ENCODE peak calls at places on chromosomes 2 and 18, in four cellular contexts. D is PC-3, C is retinal pigment epithelial cell, P is HFF-Myc. U is an unnamed sample.

GRCh38 chr18:533995-534601 is 33.6 kb upstream of the COLEC12 start:
- DNase-seq in D (no peak), C (no peak), P (no peak), U (no peak)

GRCh38 chr2:143481728-143482127 is 352.5 kb downstream of the ARHGAP15 start:
- DNase-seq in D (no peak), C (no peak), P (no peak), U (no peak)

GRCh38 chr2:139805378-139805777 is 1025.2 kb upstream of the NXPH2 start:
- DNase-seq in D (no peak), C (no peak), P (no peak), U (no peak)

GRCh38 chr2:230941202-230942180 is 16.4 kb upstream of the GPR55 start:
- DNase-seq in D (no peak), C (no peak), P (no peak), U (no peak)

GRCh38 chr18:59087391-59087790 is 52.3 kb upstream of the SEC11C start:
- DNase-seq in D (no peak), C (no peak), P (no peak), U (no peak)

GRCh38 chr2:113012436-113013335 is 7.4 kb downstream of the IL36A start:
- DNase-seq in D (peak), C (peak), P (no peak), U (no peak)

GRCh38 chr2:237702439-237703397 is 75.3 kb downstream of the LRRFIP1 start:
- DNase-seq in D (no peak), C (no peak), P (no peak), U (no peak)

GRCh38 chr2:144848404-144848803 is 328.5 kb upstream of the ZEB2 start:
- DNase-seq in D (no peak), C (no peak), P (no peak), U (no peak)

GRCh38 chr2:172288603-172289002 is 138.8 kb upstream of the ITGA6 start:
- DNase-seq in D (peak), C (no peak), P (no peak), U (no peak)

GRCh38 chr18:11752116-11752911 is 63.2 kb downstream of the GNAL start:
- DNase-seq in D (peak), C (peak), P (no peak), U (no peak)

GRCh38 chr18:23740105-23740830 is 51.0 kb downstream of the LAMA3 start:
- DNase-seq in D (peak), C (no peak), P (peak), U (no peak)

GRCh38 chr2:11332596-11332995 is 11.8 kb downstream of the ROCK2 start:
- DNase-seq in D (no peak), C (no peak), P (no peak), U (no peak)

GRCh38 chr2:128261245-128262128 is 57.2 kb downstream of the HS6ST1 start:
- DNase-seq in D (no peak), C (no peak), P (no peak), U (no peak)

GRCh38 chr18:58870130-58870529 is 5.5 kb downstream of the ZNF532 start:
- DNase-seq in D (no peak), C (peak), P (no peak), U (no peak)

GRCh38 chr18:77197073-77197472 is 52.6 kb upstream of the GALR1 start:
- DNase-seq in D (no peak), C (no peak), P (no peak), U (no peak)
- TF ChIP-seq CTCF in D (peak), C (no peak), P (peak), U (no peak)

GRCh38 chr2:65920659-65921058 is 488.3 kb upstream of the SPRED2 start:
- DNase-seq in D (no peak), C (no peak), P (no peak), U (no peak)
- TF ChIP-seq CTCF in D (no peak), C (no peak), P (no peak), U (no peak)

GRCh38 chr18:31428211-31428610 is 19.3 kb upstream of the DSG3 start:
- DNase-seq in D (no peak), C (no peak), P (no peak), U (no peak)
- TF ChIP-seq CTCF in D (no peak), C (no peak), P (no peak), U (no peak)

DNA sequence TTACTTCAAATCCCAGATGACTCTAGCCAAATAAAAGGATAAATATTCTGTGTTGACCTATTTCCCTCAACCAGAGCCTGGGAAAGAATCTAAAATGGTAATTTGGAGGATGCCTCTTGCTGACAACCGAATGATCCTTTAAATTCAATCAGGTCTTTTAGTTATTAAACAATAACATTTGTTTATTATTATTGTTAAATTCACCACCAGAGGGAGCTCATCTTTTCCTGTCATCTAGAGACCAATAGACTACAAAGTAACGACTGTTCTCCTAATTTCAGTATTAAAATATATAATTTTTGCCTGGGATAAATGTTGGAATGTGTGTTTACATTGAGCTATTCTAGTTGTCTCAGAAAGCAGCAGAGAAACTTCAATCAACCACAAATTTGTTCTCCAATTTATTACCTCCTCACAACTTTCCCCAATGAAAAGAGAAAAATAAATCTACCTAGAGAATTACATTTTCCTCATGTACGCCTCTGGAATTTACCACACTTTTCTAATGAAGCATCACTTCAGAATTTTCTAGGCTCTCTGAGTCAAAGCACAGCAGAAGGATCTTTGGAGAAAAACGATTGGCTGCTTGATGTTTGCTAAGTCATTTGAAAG is 142.7 kb downstream of the SCG2 start:
- DNase-seq in D (peak), C (no peak), P (no peak), U (no peak)
- TF ChIP-seq CTCF in D (peak), C (peak), P (peak), U (peak)

DNA sequence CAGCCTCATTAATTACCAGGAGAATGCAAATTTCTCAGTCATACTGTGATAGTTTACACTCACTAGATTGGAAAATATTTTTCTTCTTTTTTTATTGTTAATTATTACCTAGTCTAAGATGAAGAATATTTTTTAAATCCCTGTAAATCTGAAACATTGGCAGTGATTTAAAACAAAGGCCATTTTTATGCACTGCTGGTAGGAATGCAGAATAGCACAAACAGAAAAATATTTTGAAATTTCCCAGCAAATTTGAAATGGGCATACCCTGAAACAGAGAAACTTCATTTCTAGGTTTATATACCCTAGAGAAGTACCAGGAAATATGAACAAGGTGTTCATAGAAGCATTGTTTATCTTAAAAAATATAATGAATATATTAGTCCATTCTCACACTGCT is 31.0 kb downstream of the DYNAP start:
- DNase-seq in D (no peak), C (no peak), P (no peak), U (no peak)
- TF ChIP-seq CTCF in D (peak), C (peak), P (no peak), U (no peak)

DNA sequence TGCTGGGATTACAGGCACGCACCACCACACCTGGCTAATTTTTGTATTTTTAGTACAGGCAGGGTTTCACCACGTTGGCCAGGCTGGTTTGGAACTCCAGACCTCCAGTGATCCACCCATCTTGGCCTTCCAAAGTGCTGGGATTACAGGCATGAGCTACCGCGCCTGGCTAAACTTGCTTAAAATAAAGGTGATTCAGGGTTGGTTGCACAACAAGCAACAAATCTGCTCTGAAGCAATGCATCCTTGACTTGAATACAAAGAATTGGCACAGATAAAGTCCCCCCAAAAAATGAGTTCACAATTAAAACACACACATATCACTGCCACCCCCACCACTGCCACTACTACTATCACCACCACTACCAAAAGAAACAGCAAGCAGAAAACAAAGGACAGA is 34.9 kb downstream of the CCDC88A start:
- DNase-seq in D (no peak), C (no peak), P (no peak), U (no peak)
- TF ChIP-seq CTCF in D (no peak), C (no peak), P (no peak), U (no peak)

GRCh38 chr18:10230072-10230471 is 224.4 kb upstream of the APCDD1 start:
- DNase-seq in D (peak), C (no peak), P (peak), U (no peak)
- TF ChIP-seq CTCF in D (peak), C (peak), P (peak), U (no peak)

GRCh38 chr18:12765586-12765985 is 62.7 kb downstream of the PSMG2 start:
- DNase-seq in D (no peak), C (no peak), P (no peak), U (no peak)

GRCh38 chr18:12768622-12769021 is 65.8 kb downstream of the PSMG2 start:
- DNase-seq in D (peak), C (no peak), P (no peak), U (peak)

GRCh38 chr18:12767580-12768155 is 64.8 kb downstream of the PSMG2 start:
- DNase-seq in D (no peak), C (no peak), P (no peak), U (peak)

GRCh38 chr18:12766986-12767433 is 64.2 kb downstream of the PSMG2 start:
- DNase-seq in D (no peak), C (no peak), P (no peak), U (peak)

DNA sequence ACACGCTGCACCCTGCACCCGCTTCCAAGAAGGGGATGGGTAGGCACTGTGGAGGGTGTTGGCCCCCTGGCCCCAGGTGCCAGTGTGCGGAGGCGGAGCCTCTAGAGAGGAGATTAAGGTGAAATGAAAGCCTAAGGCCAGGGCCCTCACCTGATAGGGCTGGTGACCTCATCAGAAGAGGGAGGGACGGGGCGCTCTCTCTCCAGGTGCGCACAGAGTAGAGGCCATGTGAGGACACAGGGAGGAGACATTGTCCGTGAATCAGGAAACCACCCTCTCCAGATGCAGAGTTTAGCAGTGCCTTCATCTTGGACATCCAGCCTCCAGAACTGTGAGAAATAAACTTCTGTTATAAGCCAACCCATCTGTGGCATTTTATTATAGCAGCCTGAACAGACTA is 62.3 kb downstream of the PSMG2 start:
- DNase-seq in D (no peak), C (no peak), P (no peak), U (peak)
- TF ChIP-seq CTCF in D (no peak), C (no peak), P (no peak), U (no peak)

GRCh38 chr2:58762176-58762781 is 521.2 kb upstream of the FANCL start:
- DNase-seq in D (peak), C (peak), P (peak), U (no peak)
- TF ChIP-seq CTCF in D (peak), C (peak), P (peak), U (peak)

DNA sequence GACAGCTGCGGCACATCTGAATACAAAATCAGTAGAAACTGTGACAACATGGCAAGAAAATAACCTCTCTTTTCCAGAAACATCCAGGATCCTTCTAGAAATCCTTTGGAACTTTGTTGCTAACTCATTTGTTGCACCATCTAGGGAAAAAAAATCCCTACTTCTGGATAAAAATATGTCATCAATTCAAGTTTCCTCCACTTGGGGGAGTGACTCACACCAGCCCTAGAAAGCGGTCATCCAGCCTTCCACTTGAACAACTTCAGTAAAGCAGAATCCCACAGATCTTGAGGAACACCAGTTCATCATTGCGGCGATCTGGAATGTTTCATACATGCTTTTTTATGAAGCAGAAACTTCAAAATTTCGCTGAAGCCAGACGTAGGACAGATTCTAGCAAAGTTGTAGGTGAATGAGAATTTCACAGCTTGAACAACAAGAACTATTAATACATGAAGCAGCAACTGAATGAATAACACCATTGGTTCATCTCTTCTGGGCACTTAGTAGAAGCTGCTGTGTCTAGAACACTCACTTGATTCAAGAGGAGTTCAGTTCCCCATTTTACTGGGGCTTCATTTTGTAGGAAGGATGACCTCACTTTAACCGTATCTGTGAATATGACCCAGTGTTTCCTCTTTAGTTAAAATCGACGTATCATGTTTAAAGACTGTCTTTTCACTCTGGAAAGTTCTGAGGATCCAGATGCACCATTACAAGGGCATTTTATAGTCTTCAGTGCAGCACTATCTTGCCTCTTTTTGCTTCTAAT is 48.0 kb downstream of the LRRTM1 start:
- DNase-seq in D (peak), C (peak), P (peak), U (no peak)
- TF ChIP-seq CTCF in D (peak), C (peak), P (peak), U (no peak)

U was measured in CD14-positive monocyte.